ENCODE peak calls at places on chromosomes 12 and 14, in seven cellular contexts. O is testis, H is heart left ventricle, Z is ascending aorta, M is ovary, A is tibial artery, G is RWPE2. S is an unnamed sample.

GRCh38 chr12:99810718-99811593 is 163.4 kb downstream of the GARIN6 start:
- DNase-seq in O (peak; percentile 34), M (no peak), Z (no peak), G (no peak), A (no peak), H (no peak), S (no peak)

GRCh38 chr14:69345402-69345801 is 52.7 kb downstream of the ERH start:
- DNase-seq in H (no peak), A (no peak), Z (no peak), O (no peak), M (no peak), G (no peak), S (no peak)

GRCh38 chr14:61322799-61323290 is 1.5 kb downstream of the PRKCH start:
- DNase-seq in H (no peak), O (no peak), G (peak; percentile 80), M (no peak), Z (no peak), A (no peak), S (peak; percentile 27)

GRCh38 chr14:59463773-59464650 is 1.2 kb downstream of the GPR135 start:
- DNase-seq in Z (no peak), O (peak; percentile 31), G (no peak), H (no peak), A (peak; percentile 63), M (peak; percentile 32), S (no peak)

GRCh38 chr14:91810699-91811098 is 56.6 kb downstream of the TC2N start:
- DNase-seq in A (no peak), H (no peak), M (no peak), Z (no peak), O (no peak), G (no peak), S (no peak)

GRCh38 chr12:116092162-116092561 is 185.3 kb downstream of the MED13L start:
- DNase-seq in M (no peak), G (no peak), O (no peak), H (no peak), Z (no peak), A (no peak), S (no peak)

GRCh38 chr14:60002819-60003492 is 83.0 kb downstream of the LRRC9 start:
- DNase-seq in A (no peak), G (no peak), O (peak; percentile 80), Z (no peak), M (no peak), H (peak; percentile 86), S (peak; percentile 20)

GRCh38 chr14:32470161-32470705 is 141.1 kb downstream of the AKAP6 start:
- DNase-seq in M (no peak), H (no peak), O (no peak), A (no peak), G (no peak), Z (no peak), S (no peak)

GRCh38 chr14:45679852-45680251 is 426.9 kb upstream of the MIS18BP1 start:
- DNase-seq in O (no peak), Z (no peak), H (no peak), A (no peak), G (no peak), M (no peak), S (no peak)

GRCh38 chr14:53715390-53715730 is 241.3 kb downstream of the BMP4 start:
- DNase-seq in A (no peak), H (no peak), O (no peak), Z (no peak), G (no peak), M (no peak), S (no peak)

GRCh38 chr12:114686421-114687268 is 2.7 kb upstream of the TBX3 start:
- DNase-seq in A (no peak), Z (no peak), G (no peak), O (no peak), H (no peak), M (no peak), S (peak; percentile 78)

GRCh38 chr12:45336762-45337596 is 121.1 kb downstream of the ANO6 start:
- DNase-seq in A (no peak), H (no peak), Z (no peak), O (no peak), G (no peak), M (no peak), S (no peak)

GRCh38 chr12:56630180-56630632 is at the start of gene BAZ2A:
- DNase-seq in G (peak; percentile 90), Z (peak; percentile 64), H (peak; percentile 92), A (peak; percentile 92), O (peak; percentile 98), M (peak; percentile 79), S (peak; percentile 90)

GRCh38 chr12:49086116-49086515 is 8.5 kb downstream of the DHH start:
- DNase-seq in Z (no peak), O (peak; percentile 69), G (no peak), H (no peak), A (no peak), M (no peak), S (no peak)

DNA sequence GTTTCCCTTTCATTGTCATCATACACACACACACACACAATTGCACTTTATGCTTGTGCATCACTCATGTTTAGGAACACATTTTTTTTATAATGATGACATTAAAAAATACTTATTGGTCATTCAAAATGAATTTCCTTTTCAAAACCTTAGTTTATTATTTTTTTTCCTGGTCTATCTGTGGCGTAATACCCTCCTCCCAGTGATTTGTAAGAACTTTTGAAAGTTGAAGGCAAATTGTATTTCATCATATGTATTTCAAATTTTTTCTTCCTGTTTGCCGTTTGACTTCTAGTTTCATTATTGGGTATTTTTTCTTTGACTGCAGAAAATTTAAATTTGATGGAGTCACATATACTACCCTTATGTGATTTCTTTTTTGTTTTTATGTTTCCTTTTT is 2.5 kb upstream of the LRRK2 start:
- DNase-seq in M (no peak), G (no peak), H (no peak), A (no peak), O (no peak), Z (no peak), S (no peak)
- H3K27ac ChIP-seq in M (no peak overlapping the region), G (no peak overlapping the region), H (no peak overlapping the region), A (no peak overlapping the region), O (no peak overlapping the region), Z (no peak overlapping the region), S (no peak overlapping the region)

GRCh38 chr14:23056956-23057756 is at the start of gene CDH24:
- DNase-seq in M (peak; percentile 76), G (peak; percentile 89), A (peak; percentile 85), O (peak; percentile 75), H (peak; percentile 76), Z (no peak), S (peak; percentile 79)
- H3K36me3 ChIP-seq in M (no peaks in the 10 kb centered on the region), G (peaks cover 35% of the 10 kb centered on the region), A (peaks cover 31% of the 10 kb centered on the region), O (no peaks in the 10 kb centered on the region), H (peaks cover 40% of the 10 kb centered on the region), Z (peaks cover 31% of the 10 kb centered on the region), S (peaks cover 29% of the 10 kb centered on the region)

GRCh38 chr12:19799886-19800602 is 360.8 kb downstream of the AEBP2 start:
- DNase-seq in G (no peak), A (no peak), H (no peak), O (peak; percentile 43), M (no peak), Z (no peak), S (no peak)

GRCh38 chr12:19800884-19801283 is 361.6 kb downstream of the AEBP2 start:
- DNase-seq in M (no peak), A (no peak), G (no peak), Z (no peak), O (no peak), H (no peak), S (no peak)

GRCh38 chr12:19802915-19803314 is 363.6 kb downstream of the AEBP2 start:
- DNase-seq in H (no peak), O (no peak), A (no peak), G (no peak), Z (no peak), M (no peak), S (no peak)

GRCh38 chr12:19799216-19799615 is 359.9 kb downstream of the AEBP2 start:
- DNase-seq in H (no peak), M (no peak), O (no peak), G (no peak), Z (no peak), A (no peak), S (no peak)

GRCh38 chr12:19801941-19802340 is 362.6 kb downstream of the AEBP2 start:
- DNase-seq in Z (no peak), G (no peak), H (no peak), A (no peak), O (no peak), M (no peak), S (no peak)
- H3K4me1 ChIP-seq in Z (peaks cover 17% of the 10 kb centered on the region), G (no peaks in the 10 kb centered on the region), H (no peaks in the 10 kb centered on the region), A (peaks cover 64% of the 10 kb centered on the region), O (no peaks in the 10 kb centered on the region), M (no peaks in the 10 kb centered on the region), S (no peaks in the 10 kb centered on the region)

GRCh38 chr12:76559277-76560082 is at the start of gene OSBPL8:
- DNase-seq in G (peak; percentile 91), A (peak; percentile 98), O (peak; percentile 96), H (peak; percentile 97), M (peak; percentile 94), Z (peak; percentile 93), S (peak; percentile 93)

GRCh38 chr12:76556373-76556772 is 3.2 kb downstream of the OSBPL8 start:
- DNase-seq in O (no peak), H (no peak), A (no peak), Z (no peak), G (no peak), M (no peak), S (no peak)

GRCh38 chr12:76560083-76560491 is 516 bp upstream of the OSBPL8 start:
- DNase-seq in G (no peak), M (no peak), A (no peak), H (no peak), O (no peak), Z (no peak), S (no peak)

GRCh38 chr12:76555797-76556196 is 3.8 kb downstream of the OSBPL8 start:
- DNase-seq in A (no peak), H (no peak), M (no peak), Z (no peak), O (no peak), G (no peak), S (no peak)

GRCh38 chr12:76558684-76559276 is 791 bp downstream of the OSBPL8 start:
- DNase-seq in Z (peak; percentile 13), H (peak; percentile 45), A (peak; percentile 74), M (peak; percentile 17), G (no peak), O (peak; percentile 49), S (peak; percentile 55)
- H3K27ac ChIP-seq in Z (peak overlapping the region; percentile 95), H (peak overlapping the region; percentile 94), A (peak overlapping the region; percentile 97), M (peak overlapping the region; percentile 93), G (peak overlapping the region; percentile 52), O (peak overlapping the region; percentile 95), S (peak overlapping the region; percentile 93)

S was measured in thyroid gland.